ENCODE peak calls at places on chromosomes 3 and 15, in four cellular contexts. Q is mesothelial cell of epicardium, P is fibroblast of lung, U is K562. B is an unnamed sample.

GRCh38 chr3:189710620-189711388 is 79.6 kb downstream of the TP63 start:
- DNase-seq in P (peak; percentile 91), Q (no peak), U (no peak), B (no peak)

GRCh38 chr3:135809038-135809437 is 156.5 kb upstream of the PPP2R3A start:
- DNase-seq in Q (no peak), P (no peak), U (no peak), B (no peak)

GRCh38 chr3:188323067-188323842 is 169.3 kb downstream of the LPP start:
- DNase-seq in Q (no peak), U (no peak), P (no peak), B (no peak)

GRCh38 chr3:194135516-194135805 is 487 bp upstream of the HES1 start:
- DNase-seq in P (no peak), U (no peak), Q (no peak), B (no peak)

GRCh38 chr15:38648116-38648843 is 83.7 kb upstream of the RASGRP1 start:
- DNase-seq in P (no peak), Q (no peak), U (no peak), B (no peak)

GRCh38 chr3:25433106-25433505 is 5.0 kb downstream of the RARB start:
- DNase-seq in U (no peak), P (no peak), Q (no peak), B (no peak)

GRCh38 chr3:152301745-152302181 is 33.0 kb downstream of the MBNL1 start:
- DNase-seq in U (no peak), P (no peak), Q (no peak), B (no peak)

GRCh38 chr3:41199866-41200668 is 762 bp downstream of the CTNNB1 start:
- DNase-seq in U (peak; percentile 78), P (peak; percentile 31), Q (no peak), B (no peak)

DNA sequence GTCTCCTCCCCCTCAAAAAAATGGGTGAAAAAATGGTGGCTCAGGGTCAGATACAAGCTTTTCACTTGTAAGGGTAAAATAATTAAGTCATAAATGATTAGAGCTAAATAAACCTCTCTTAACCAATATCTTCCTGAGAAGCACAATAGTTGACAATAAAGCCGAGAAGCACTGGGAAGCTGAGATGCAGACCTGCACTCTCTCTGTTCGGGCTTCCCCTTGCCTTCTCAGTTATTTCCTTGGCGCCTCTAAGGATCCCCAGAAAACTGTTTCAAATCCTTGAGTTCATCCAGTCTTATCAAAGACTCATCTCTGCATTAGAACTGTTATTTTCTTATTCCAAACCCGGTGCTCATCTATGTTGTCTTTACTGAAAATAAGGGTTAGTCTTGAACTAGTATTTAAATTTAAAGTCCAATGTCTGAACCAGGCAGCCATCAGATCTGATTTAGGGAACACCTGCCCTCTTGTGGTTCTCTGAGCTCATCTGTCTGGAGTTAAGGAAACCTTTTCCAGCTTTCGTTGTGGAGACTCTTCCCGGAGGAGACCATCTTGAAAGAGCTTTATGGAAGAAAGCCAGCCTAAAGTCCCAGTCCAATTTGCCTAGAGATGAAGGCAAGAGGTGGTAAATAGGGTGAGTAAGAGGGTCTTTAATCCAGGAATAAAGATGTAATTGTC is 256.4 kb upstream of the MCTP2 start:
- DNase-seq in Q (no peak), P (peak; percentile 4), U (no peak), B (peak; percentile 35)
- TF ChIP-seq CTCF in Q (peak; percentile 53), P (peak; percentile 10), U (no peak), B (no peak)

GRCh38 chr3:155326901-155327300 is 33.4 kb upstream of the STRIT1 start:
- DNase-seq in Q (no peak), U (no peak), P (no peak), B (no peak)

GRCh38 chr3:155323063-155323666 is 29.7 kb upstream of the STRIT1 start:
- DNase-seq in Q (no peak), U (peak; percentile 54), P (peak; percentile 93), B (peak; percentile 50)

GRCh38 chr3:155326249-155326648 is 32.8 kb upstream of the STRIT1 start:
- DNase-seq in P (no peak), U (no peak), Q (no peak), B (no peak)

GRCh38 chr3:155327430-155327829 is 33.9 kb upstream of the STRIT1 start:
- DNase-seq in Q (no peak), U (no peak), P (no peak), B (no peak)

DNA sequence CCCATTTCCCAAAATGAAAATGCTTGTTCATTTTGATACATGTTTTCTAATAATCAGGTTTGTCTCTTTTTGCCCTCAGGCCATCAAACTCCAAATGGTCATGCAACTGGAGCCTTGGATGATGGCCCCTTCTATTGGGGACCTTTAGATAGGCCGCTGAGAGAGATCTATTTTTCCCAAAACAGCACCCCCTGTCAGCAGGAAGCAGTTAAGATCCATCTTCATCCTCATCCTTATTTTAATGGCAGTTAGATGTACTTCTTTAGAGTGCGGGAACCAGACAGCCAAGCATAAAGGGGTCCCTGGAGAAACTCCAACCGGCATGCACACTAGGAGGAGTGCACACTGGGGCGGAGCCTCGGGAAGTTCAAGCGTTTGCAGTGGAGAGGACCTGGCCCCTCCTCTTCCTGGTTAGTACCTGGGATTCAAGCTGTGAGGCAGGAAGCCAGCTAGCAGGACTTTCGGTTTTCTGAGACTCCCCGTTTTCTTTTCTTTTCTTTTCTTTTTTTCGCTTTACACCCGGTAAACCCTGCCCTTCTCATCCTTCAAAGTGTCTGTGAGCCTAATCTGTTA is 31.9 kb upstream of the STRIT1 start:
- DNase-seq in Q (no peak), U (no peak), P (no peak), B (no peak)
- TF ChIP-seq CTCF in Q (no peak), U (peak; percentile 29), P (no peak), B (no peak)

DNA sequence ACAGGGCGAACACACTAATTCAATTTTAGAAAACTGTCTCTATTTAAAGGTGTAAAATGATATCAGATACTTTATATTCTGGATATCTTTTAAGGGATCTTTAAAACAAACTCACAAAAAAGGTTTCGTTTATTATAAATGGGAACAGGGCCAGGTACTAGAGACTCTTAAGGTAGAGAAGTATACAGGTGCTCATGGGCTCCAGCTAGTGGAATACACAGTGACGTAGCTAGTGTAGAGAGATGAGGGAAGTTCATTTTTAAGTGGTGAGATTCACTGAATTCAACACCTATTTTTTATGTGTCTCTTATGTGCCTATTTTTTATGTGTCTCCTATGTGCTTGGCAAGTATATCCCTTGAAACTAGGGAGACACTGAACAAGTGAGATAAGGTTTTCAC is 132.7 kb upstream of the FAM3D start:
- DNase-seq in U (no peak), Q (no peak), P (no peak), B (no peak)
- TF ChIP-seq CTCF in U (no peak), Q (no peak), P (no peak), B (no peak)

GRCh38 chr3:103991461-103992115 is 1375.1 kb upstream of the ALCAM start:
- DNase-seq in P (peak; percentile 11), Q (no peak), U (peak; percentile 6), B (peak; percentile 30)
- TF ChIP-seq CTCF in P (no peak), Q (peak; percentile 39), U (peak; percentile 5), B (peak; percentile 78)

GRCh38 chr3:173988912-173989311 is 591.4 kb downstream of the NLGN1 start:
- DNase-seq in P (no peak), U (no peak), Q (no peak), B (no peak)

GRCh38 chr3:173993299-173993698 is 595.8 kb downstream of the NLGN1 start:
- DNase-seq in P (peak; percentile 60), U (no peak), Q (no peak), B (no peak)
- TF ChIP-seq CTCF in P (peak; percentile 24), U (no peak), Q (no peak), B (peak; percentile 41)

B was measured in endothelial cell.